ENCODE peak calls at places on chromosomes 4 and X, in four cellular contexts. Q is HepG2, Y is SK-N-SH, Z is H1. B is an unnamed sample.

GRCh38 chrX:36908801-36909403 is 99.3 kb upstream of the FAM47C start:
- DNase-seq in Q (peak), Y (peak), Z (no peak), B (peak)

GRCh38 chrX:38474543-38474942 is 86.8 kb upstream of the TSPAN7 start:
- DNase-seq in Q (no peak), Y (no peak), Z (no peak), B (no peak)

GRCh38 chr4:7653510-7654414 is 219.0 kb upstream of the PSAPL1 start:
- DNase-seq in Q (no peak), Y (no peak), Z (no peak), B (no peak)

GRCh38 chr4:38943355-38943754 is 75.7 kb downstream of the FAM114A1 start:
- DNase-seq in Q (no peak), Y (peak), Z (no peak), B (no peak)

GRCh38 chr4:82043081-82043808 is 330.5 kb downstream of the HNRNPD start:
- DNase-seq in Q (peak), Y (no peak), Z (no peak), B (no peak)

GRCh38 chrX:21800344-21800770 is 39.1 kb upstream of the MBTPS2 start:
- DNase-seq in Q (no peak), Y (no peak), Z (no peak), B (no peak)

GRCh38 chrX:96685205-96686099 is 810 bp downstream of the DIAPH2 start:
- DNase-seq in Q (peak), Y (peak), Z (no peak), B (no peak)

GRCh38 chr4:54904953-54905352 is 220.4 kb downstream of the KDR start:
- DNase-seq in Q (no peak), Y (no peak), Z (no peak), B (no peak)

GRCh38 chrX:107769581-107770317 is 5.8 kb downstream of the TSC22D3 start:
- DNase-seq in Q (no peak), Y (no peak), Z (no peak), B (no peak)

GRCh38 chr4:113635739-113636437 is 125.7 kb downstream of the CAMK2D start:
- DNase-seq in Q (no peak), Y (no peak), Z (no peak), B (no peak)

GRCh38 chrX:10041383-10041782 is 74.2 kb downstream of the CLDN34 start:
- DNase-seq in Q (no peak), Y (no peak), Z (peak), B (no peak)

GRCh38 chr4:38979081-38979480 is 53.1 kb downstream of the TMEM156 start:
- DNase-seq in Q (no peak), Y (no peak), Z (no peak), B (no peak)

GRCh38 chr4:44186096-44186849 is 262.3 kb downstream of the KCTD8 start:
- DNase-seq in Q (no peak), Y (no peak), Z (no peak), B (no peak)

GRCh38 chrX:80807606-80808159 is 2.0 kb downstream of the BRWD3 start:
- DNase-seq in Q (no peak), Y (peak), Z (no peak), B (no peak)

GRCh38 chr4:102552781-102553180 is 51.6 kb downstream of the NFKB1 start:
- DNase-seq in Q (no peak), Y (no peak), Z (no peak), B (no peak)

GRCh38 chr4:180363817-180364216 is 1879.4 kb upstream of the TENM3 start:
- DNase-seq in Q (no peak), Y (no peak), Z (no peak), B (no peak)

GRCh38 chr4:113766882-113767281 is 5.3 kb upstream of the CAMK2D start:
- DNase-seq in Q (no peak), Y (no peak), Z (no peak), B (no peak)

GRCh38 chr4:112557676-112558411 is 41.9 kb upstream of the NEUROG2 start:
- DNase-seq in Q (no peak), Y (no peak), Z (no peak), B (no peak)

GRCh38 chr4:141131738-141132688 is 1.3 kb downstream of the RNF150 start:
- DNase-seq in Q (no peak), Y (no peak), Z (no peak), B (no peak)

GRCh38 chr4:126957555-126958440 is 675.0 kb upstream of the INTU start:
- DNase-seq in Q (no peak), Y (no peak), Z (no peak), B (no peak)

GRCh38 chr4:7655549-7656243 is 221.0 kb upstream of the PSAPL1 start:
- DNase-seq in Q (no peak), Y (peak), Z (no peak), B (no peak)

GRCh38 chrX:100636321-100636991 is at the start of gene TSPAN6:
- DNase-seq in Q (peak), Y (peak), Z (peak), B (no peak)

GRCh38 chr4:143251348-143251747 is 66.6 kb downstream of the USP38 start:
- DNase-seq in Q (no peak), Y (no peak), Z (no peak), B (no peak)

GRCh38 chrX:33970028-33970932 is 161.8 kb downstream of the FAM47A start:
- DNase-seq in Q (no peak), Y (no peak), Z (no peak), B (no peak)

GRCh38 chr4:153152453-153153338 is 51.5 kb upstream of the TRIM2 start:
- DNase-seq in Q (no peak), Y (peak), Z (no peak), B (no peak)

GRCh38 chr4:180953572-180953971 is 1289.6 kb upstream of the TENM3 start:
- DNase-seq in Q (peak), Y (no peak), Z (no peak), B (no peak)

GRCh38 chr4:104901438-104901837 is 245.2 kb upstream of the TET2 start:
- DNase-seq in Q (no peak), Y (no peak), Z (peak), B (no peak)

DNA sequence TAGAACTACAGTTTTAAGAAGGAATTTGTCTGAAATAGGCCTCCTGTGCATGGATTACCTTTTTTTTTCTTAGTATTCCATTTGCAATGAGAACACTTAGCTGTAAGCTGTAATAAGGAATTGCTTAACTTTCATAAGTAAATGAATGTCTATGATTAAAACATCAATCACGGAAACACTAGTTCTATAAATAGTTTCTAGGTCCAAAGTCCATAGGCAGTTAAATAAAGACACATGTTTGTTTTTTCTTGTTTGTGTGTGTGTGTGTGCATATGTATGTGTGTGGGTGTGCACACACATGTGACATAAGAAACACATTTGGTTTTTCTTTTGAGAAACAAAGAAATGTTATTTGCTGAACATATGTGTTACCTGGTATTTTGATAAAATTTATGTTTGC is 11.2 kb downstream of the GPRIN3 start:
- DNase-seq in Q (peak), Y (no peak), Z (no peak), B (no peak)
- TF ChIP-seq TCF12 in Q (no peak), Y (no peak), Z (no peak), B (no peak)

GRCh38 chr4:95835672-95836071 is 4.2 kb upstream of the PDHA2 start:
- DNase-seq in Q (no peak), Y (peak), Z (no peak), B (no peak)
- TF ChIP-seq TCF12 in Q (no peak), Y (no peak), Z (no peak), B (no peak)

DNA sequence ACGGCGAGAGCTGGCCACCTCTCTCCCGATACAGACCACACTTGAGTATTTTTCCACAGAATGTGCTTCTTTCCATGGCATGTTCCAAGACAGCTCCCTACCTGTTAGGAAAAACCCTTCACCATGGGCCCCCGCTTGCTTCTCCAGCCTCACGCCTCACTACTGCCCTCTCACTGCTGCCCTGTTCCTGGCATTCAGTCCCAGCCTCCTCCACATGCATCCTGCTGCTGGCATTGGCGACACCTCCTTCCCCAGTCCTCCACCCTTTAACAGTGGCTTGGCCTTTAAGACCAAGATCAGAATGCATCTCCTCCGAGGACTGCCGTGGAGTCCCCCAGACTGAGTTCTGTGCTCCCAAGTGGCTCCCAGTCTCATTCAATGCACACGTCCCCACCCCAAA is 10.7 kb downstream of the PNMA6F start:
- DNase-seq in Q (no peak), Y (no peak), Z (no peak), B (no peak)
- TF ChIP-seq TCF12 in Q (no peak), Y (no peak), Z (no peak), B (no peak)

DNA sequence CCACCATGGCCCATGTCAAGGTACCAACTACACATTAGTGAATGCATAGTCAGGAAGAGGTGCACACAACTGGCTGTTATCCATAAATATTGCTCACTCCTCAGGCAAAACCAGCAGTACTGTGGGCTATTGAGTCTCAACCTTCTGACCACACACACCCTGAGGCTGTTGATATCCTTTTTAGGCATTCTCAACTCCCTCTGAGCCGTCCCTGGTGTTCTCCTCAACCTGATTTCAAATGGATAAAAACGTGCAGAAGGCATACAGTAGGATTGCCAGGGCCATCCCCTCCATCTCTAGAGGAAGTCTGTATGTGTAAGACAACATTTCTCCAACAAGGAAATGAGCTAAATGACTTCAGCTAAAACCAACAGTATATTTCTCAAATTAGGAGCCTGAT is 98.7 kb upstream of the KLHL13 start:
- DNase-seq in Q (no peak), Y (no peak), Z (no peak), B (no peak)
- TF ChIP-seq TCF12 in Q (no peak), Y (no peak), Z (no peak), B (no peak)

DNA sequence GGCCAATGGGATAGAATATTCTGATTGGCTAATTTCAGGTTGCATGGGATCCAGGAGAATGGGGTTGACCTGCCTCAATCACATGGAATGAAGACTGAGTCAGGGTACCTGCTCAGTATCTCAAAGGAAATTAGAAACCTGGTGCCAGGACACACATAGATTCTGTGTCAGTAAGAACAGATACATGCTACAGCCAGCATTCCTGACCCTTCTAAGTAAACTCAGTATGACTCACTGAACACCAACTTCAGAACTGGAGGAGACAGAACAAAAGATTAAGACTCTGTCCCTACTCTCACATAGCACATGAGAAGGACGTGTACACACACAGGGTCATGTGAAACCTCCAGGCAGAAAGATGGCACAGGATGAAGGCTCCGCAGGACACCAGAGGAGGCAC is 54.5 kb downstream of the FAM184B start:
- DNase-seq in Q (no peak), Y (no peak), Z (no peak), B (no peak)
- TF ChIP-seq TCF12 in Q (no peak), Y (no peak), Z (no peak), B (no peak)

GRCh38 chrX:85611926-85612325 is 232.5 kb upstream of the POF1B start:
- DNase-seq in Q (no peak), Y (peak), Z (no peak), B (no peak)
- TF ChIP-seq TCF12 in Q (no peak), Y (no peak), Z (no peak), B (no peak)